ENCODE peak calls at places on chromosomes 5 and 9, in five cellular contexts. K, A, P, B and F are unnamed samples.

GRCh38 chr5:169754737-169755136 is 117.7 kb downstream of the DOCK2 start:
- DNase-seq in K (no peak), A (no peak), P (no peak), B (no peak), F (no peak)

GRCh38 chr5:160799160-160799559 is 52.9 kb downstream of the ATP10B start:
- DNase-seq in K (no peak), A (no peak), P (no peak), B (no peak), F (peak; percentile 94)

GRCh38 chr9:89494199-89494598 is 3.7 kb downstream of the SEMA4D start:
- DNase-seq in K (no peak), A (no peak), P (no peak), B (no peak), F (no peak)

GRCh38 chr5:159947708-159948358 is 31.6 kb downstream of the ADRA1B start:
- DNase-seq in K (no peak), A (no peak), P (peak; percentile 23), B (no peak), F (no peak)

GRCh38 chr5:102749416-102750021 is 5.6 kb upstream of the PAM start:
- DNase-seq in K (no peak), A (no peak), P (no peak), B (no peak), F (no peak)

GRCh38 chr9:23781111-23781510 is 44.9 kb downstream of the ELAVL2 start:
- DNase-seq in K (no peak), A (no peak), P (no peak), B (no peak), F (no peak)

GRCh38 chr9:11016081-11016480 is 403.3 kb upstream of the PTPRD start:
- DNase-seq in K (no peak), A (no peak), P (no peak), B (no peak), F (no peak)

GRCh38 chr5:79001471-79001870 is 16.4 kb upstream of the ARSB start:
- DNase-seq in K (peak; percentile 28), A (no peak), P (no peak), B (no peak), F (no peak)

GRCh38 chr9:99019523-99020331 is 76.0 kb downstream of the COL15A1 start:
- DNase-seq in K (peak; percentile 97), A (peak; percentile 86), P (peak; percentile 96), B (peak; percentile 85), F (no peak)

GRCh38 chr9:117030254-117030768 is 343.2 kb downstream of the TRIM32 start:
- DNase-seq in K (no peak), A (no peak), P (no peak), B (no peak), F (no peak)

GRCh38 chr9:136185066-136185465 is 19.9 kb downstream of the LHX3 start:
- DNase-seq in K (no peak), A (no peak), P (no peak), B (no peak), F (no peak)

GRCh38 chr5:80125962-80126480 is 90.9 kb downstream of the THBS4 start:
- DNase-seq in K (peak; percentile 90), A (peak; percentile 16), P (peak; percentile 45), B (peak; percentile 5), F (no peak)

GRCh38 chr5:104412649-104413240 is 850.2 kb upstream of the NUDT12 start:
- DNase-seq in K (peak; percentile 23), A (no peak), P (peak; percentile 27), B (no peak), F (peak; percentile 1)

GRCh38 chr9:35035851-35036701 is 36.3 kb downstream of the VCP start:
- DNase-seq in K (peak; percentile 87), A (peak; percentile 26), P (peak; percentile 77), B (peak; percentile 42), F (no peak)